ENCODE peak calls at places on chromosomes 7 and 10, in nine cellular contexts. F, I, B, C, U, H, P, V and O are unnamed samples.
A peak's percentile ranks its signal among the peaks of the same experiment; 100 is the strongest.

GRCh38 chr7:129801882-129802281 is 150.9 kb downstream of the UBE2H start:
- DNase-seq in V (no peak), H (no peak), P (no peak), I (no peak), C (no peak), B (no peak), U (no peak), F (peak; percentile 11), O (no peak)

GRCh38 chr7:80831996-80832395 is 86.9 kb downstream of the SEMA3C start:
- DNase-seq in V (peak; percentile 32), B (no peak), I (no peak), U (no peak), F (no peak), H (no peak), P (no peak), C (no peak), O (no peak)

GRCh38 chr7:86280150-86280549 is 363.6 kb upstream of the GRM3 start:
- DNase-seq in I (no peak), U (no peak), V (no peak), P (no peak), F (no peak), H (no peak), C (no peak), B (no peak), O (no peak)

GRCh38 chr7:28941633-28942032 is 16.5 kb downstream of the TRIL start:
- DNase-seq in P (no peak), H (no peak), U (no peak), B (no peak), V (no peak), C (no peak), I (no peak), F (no peak), O (no peak)

GRCh38 chr10:128626397-128627060 is 500.3 kb upstream of the MKI67 start:
- DNase-seq in B (no peak), U (no peak), P (no peak), H (no peak), I (no peak), F (no peak), C (no peak), V (no peak), O (peak; percentile 34)

GRCh38 chr7:73966062-73966940 is 61.7 kb upstream of the ELN start:
- DNase-seq in I (no peak), P (no peak), H (no peak), V (no peak), U (no peak), F (no peak), B (no peak), C (no peak), O (no peak)

GRCh38 chr7:18508441-18509427 is 13.2 kb downstream of the HDAC9 start:
- DNase-seq in V (peak; percentile 92), P (no peak), F (no peak), I (no peak), C (no peak), U (no peak), H (no peak), B (no peak), O (peak; percentile 21)

GRCh38 chr7:47520408-47520807 is 61.5 kb downstream of the TNS3 start:
- DNase-seq in F (no peak), U (no peak), V (no peak), C (no peak), P (no peak), I (no peak), H (no peak), B (no peak), O (no peak)

GRCh38 chr7:2870471-2870941 is 26.4 kb upstream of the GNA12 start:
- DNase-seq in V (peak; percentile 68), B (peak; percentile 52), F (no peak), C (no peak), I (no peak), U (no peak), P (peak; percentile 34), H (peak; percentile 50), O (peak; percentile 31)

GRCh38 chr10:133308431-133309110 is at the start of the genes TUBGCP2 and ZNF511:
- DNase-seq in C (peak; percentile 78), P (peak; percentile 90), U (no peak), V (peak; percentile 72), F (peak; percentile 32), B (peak; percentile 81), H (peak; percentile 87), I (peak; percentile 85), O (peak; percentile 90)

GRCh38 chr7:107830410-107830809 is 27.4 kb upstream of the SLC26A3 start:
- DNase-seq in F (no peak), H (no peak), B (no peak), P (no peak), I (no peak), C (no peak), V (no peak), U (no peak), O (no peak)

GRCh38 chr10:107264742-107265141 is 100.2 kb upstream of the SORCS1 start:
- DNase-seq in H (no peak), P (no peak), B (no peak), I (no peak), V (no peak), F (no peak), U (no peak), C (no peak), O (peak; percentile 77)